ENCODE peak calls at places on chromosomes 12 and 14, in four cellular contexts. One of them, this sample, is unnamed.

GRCh38 chr12:6264402-6265037 is 46.0 kb upstream of the PLEKHG6 start:
- DNase-seq in lower lobe of right lung: peak; percentile 81
- DNase-seq in sigmoid colon: no peak
- DNase-seq in aorta: no peak
- DNase-seq in this sample: no peak

GRCh38 chr14:70642313-70643235 is 858 bp downstream of the TTC9 start:
- DNase-seq in sigmoid colon: no peak
- DNase-seq in aorta: peak; percentile 47
- DNase-seq in lower lobe of right lung: no peak
- DNase-seq in this sample: peak; percentile 59

GRCh38 chr12:43762596-43762995 is 3.8 kb downstream of the IRAK4 start:
- DNase-seq in lower lobe of right lung: no peak
- DNase-seq in aorta: no peak
- DNase-seq in sigmoid colon: no peak
- DNase-seq in this sample: no peak

GRCh38 chr12:51846911-51847829 is 1.3 kb downstream of the FIGNL2 start:
- DNase-seq in lower lobe of right lung: peak; percentile 56
- DNase-seq in sigmoid colon: no peak
- DNase-seq in aorta: no peak
- DNase-seq in this sample: peak; percentile 82

GRCh38 chr12:56951582-56952339 is 5.6 kb downstream of the RDH16 start:
- DNase-seq in sigmoid colon: no peak
- DNase-seq in lower lobe of right lung: no peak
- DNase-seq in aorta: no peak
- DNase-seq in this sample: no peak

GRCh38 chr14:80954771-80955299 is 586 bp upstream of the TSHR start:
- DNase-seq in lower lobe of right lung: peak; percentile 85
- DNase-seq in sigmoid colon: peak; percentile 86
- DNase-seq in aorta: peak; percentile 84
- DNase-seq in this sample: peak; percentile 90

GRCh38 chr12:57622293-57623245 is 10.4 kb downstream of the B4GALNT1 start:
- DNase-seq in sigmoid colon: peak; percentile 56
- DNase-seq in aorta: no peak
- DNase-seq in lower lobe of right lung: no peak
- DNase-seq in this sample: no peak

GRCh38 chr14:78403278-78403815 is 233.2 kb downstream of the NRXN3 start:
- DNase-seq in sigmoid colon: no peak
- DNase-seq in lower lobe of right lung: no peak
- DNase-seq in aorta: no peak
- DNase-seq in this sample: no peak

GRCh38 chr12:108675792-108676191 is 42.1 kb upstream of the SELPLG start:
- DNase-seq in lower lobe of right lung: no peak
- DNase-seq in sigmoid colon: no peak
- DNase-seq in aorta: no peak
- DNase-seq in this sample: no peak

GRCh38 chr14:59631237-59631636 is 54.6 kb upstream of the CCDC175 start:
- DNase-seq in lower lobe of right lung: no peak
- DNase-seq in aorta: no peak
- DNase-seq in sigmoid colon: no peak
- DNase-seq in this sample: no peak

GRCh38 chr14:29215853-29216252 is 449.3 kb downstream of the FOXG1 start:
- DNase-seq in lower lobe of right lung: no peak
- DNase-seq in aorta: no peak
- DNase-seq in sigmoid colon: no peak
- DNase-seq in this sample: no peak

GRCh38 chr14:104221636-104222375 is 83.4 kb downstream of the KIF26A start:
- DNase-seq in lower lobe of right lung: peak; percentile 42
- DNase-seq in sigmoid colon: peak; percentile 50
- DNase-seq in aorta: no peak
- DNase-seq in this sample: peak; percentile 33

GRCh38 chr12:65586796-65587195 is 237.5 kb upstream of the HMGA2 start:
- DNase-seq in lower lobe of right lung: no peak
- DNase-seq in aorta: no peak
- DNase-seq in sigmoid colon: no peak
- DNase-seq in this sample: no peak

GRCh38 chr12:71517145-71517846 is 77.7 kb downstream of the LGR5 start:
- DNase-seq in sigmoid colon: no peak
- DNase-seq in lower lobe of right lung: no peak
- DNase-seq in aorta: no peak
- DNase-seq in this sample: no peak

GRCh38 chr14:89317051-89317691 is 99.9 kb downstream of the FOXN3 start:
- DNase-seq in sigmoid colon: no peak
- DNase-seq in aorta: no peak
- DNase-seq in lower lobe of right lung: no peak
- DNase-seq in this sample: no peak

GRCh38 chr14:28057286-28058011 is 709.1 kb upstream of the FOXG1 start:
- DNase-seq in sigmoid colon: no peak
- DNase-seq in aorta: no peak
- DNase-seq in lower lobe of right lung: no peak
- DNase-seq in this sample: no peak

GRCh38 chr12:12715459-12716150 is 1.6 kb upstream of the CDKN1B start:
- DNase-seq in aorta: no peak
- DNase-seq in lower lobe of right lung: no peak
- DNase-seq in sigmoid colon: no peak
- DNase-seq in this sample: no peak

GRCh38 chr14:53946404-53947400 is 9.9 kb downstream of the BMP4 start:
- DNase-seq in sigmoid colon: no peak
- DNase-seq in aorta: no peak
- DNase-seq in lower lobe of right lung: no peak
- DNase-seq in this sample: peak; percentile 43

GRCh38 chr12:55188974-55189556 is 31.8 kb upstream of the OR10A7 start:
- DNase-seq in lower lobe of right lung: no peak
- DNase-seq in aorta: no peak
- DNase-seq in sigmoid colon: no peak
- DNase-seq in this sample: no peak

GRCh38 chr14:98633380-98633779 is 638.6 kb downstream of the BCL11B start:
- DNase-seq in aorta: no peak
- DNase-seq in sigmoid colon: no peak
- DNase-seq in lower lobe of right lung: no peak
- DNase-seq in this sample: no peak

GRCh38 chr12:48442191-48442828 is 30.0 kb upstream of the ANP32D start:
- DNase-seq in sigmoid colon: no peak
- DNase-seq in aorta: no peak
- DNase-seq in lower lobe of right lung: no peak
- DNase-seq in this sample: no peak

GRCh38 chr12:7108042-7108927 is 729 bp downstream of the C1RL start:
- DNase-seq in sigmoid colon: peak; percentile 91
- DNase-seq in aorta: peak; percentile 86
- DNase-seq in lower lobe of right lung: peak; percentile 93
- DNase-seq in this sample: peak; percentile 90

GRCh38 chr12:108589840-108590229 is 8.0 kb downstream of the TMEM119 start:
- DNase-seq in lower lobe of right lung: no peak
- DNase-seq in aorta: no peak
- DNase-seq in sigmoid colon: no peak
- DNase-seq in this sample: no peak

GRCh38 chr12:114933428-114934160 is 249.6 kb upstream of the TBX3 start:
- DNase-seq in lower lobe of right lung: no peak
- DNase-seq in sigmoid colon: no peak
- DNase-seq in aorta: no peak
- DNase-seq in this sample: no peak

GRCh38 chr14:20436363-20436755 is 393 bp upstream of the KLHL33 start:
- DNase-seq in sigmoid colon: no peak
- DNase-seq in lower lobe of right lung: no peak
- DNase-seq in aorta: no peak
- DNase-seq in this sample: no peak

GRCh38 chr14:100386121-100386520 is 63.0 kb downstream of the SLC25A47 start:
- DNase-seq in lower lobe of right lung: no peak
- DNase-seq in sigmoid colon: no peak
- DNase-seq in aorta: no peak
- DNase-seq in this sample: no peak

GRCh38 chr12:101209319-101210302 is at the start of gene SLC5A8:
- DNase-seq in sigmoid colon: no peak
- DNase-seq in lower lobe of right lung: peak; percentile 53
- DNase-seq in aorta: no peak
- DNase-seq in this sample: peak; percentile 35

GRCh38 chr12:48380596-48380995 is 29.9 kb upstream of the ZNF641 start:
- DNase-seq in sigmoid colon: no peak
- DNase-seq in aorta: no peak
- DNase-seq in lower lobe of right lung: no peak
- DNase-seq in this sample: no peak

GRCh38 chr14:77883479-77884238 is 83.8 kb downstream of the ADCK1 start:
- DNase-seq in sigmoid colon: no peak
- DNase-seq in lower lobe of right lung: no peak
- DNase-seq in aorta: peak; percentile 31
- DNase-seq in this sample: no peak

DNA sequence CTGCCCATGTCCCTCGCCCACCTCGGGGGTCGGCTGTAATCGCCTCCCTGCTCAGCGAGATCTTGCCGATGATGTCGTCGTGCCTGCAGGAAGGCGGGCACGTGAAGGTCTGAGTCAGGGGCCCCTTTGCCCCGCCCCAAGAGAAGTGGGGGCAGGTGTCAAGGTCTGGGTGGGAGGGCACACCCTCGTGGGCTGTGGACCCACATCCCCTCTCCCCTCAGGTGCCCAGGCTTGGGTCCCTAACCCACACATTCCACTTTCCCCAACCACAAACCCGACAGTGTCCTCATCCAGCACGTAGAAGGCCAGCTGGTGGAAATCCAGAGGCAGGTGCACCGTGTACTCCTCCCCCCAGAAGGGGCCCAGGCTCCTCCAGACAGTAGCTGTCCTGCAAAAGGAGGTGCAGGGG is 7.8 kb downstream of the RASAL1 start:
- DNase-seq in aorta: no peak
- DNase-seq in lower lobe of right lung: peak; percentile 15
- DNase-seq in sigmoid colon: no peak
- DNase-seq in this sample: no peak
- H3K4me3 ChIP-seq in aorta: no peak overlapping the region
- H3K4me3 ChIP-seq in lower lobe of right lung: no peak overlapping the region
- H3K4me3 ChIP-seq in sigmoid colon: no peak overlapping the region
- H3K4me3 ChIP-seq in this sample: no peak overlapping the region

GRCh38 chr12:111408116-111408440 is 2.4 kb downstream of the SH2B3 start:
- DNase-seq in aorta: no peak
- DNase-seq in lower lobe of right lung: no peak
- DNase-seq in sigmoid colon: no peak
- DNase-seq in this sample: no peak
- H3K27ac ChIP-seq in aorta: no peak overlapping the region
- H3K27ac ChIP-seq in lower lobe of right lung: peak overlapping the region; percentile 86
- H3K27ac ChIP-seq in sigmoid colon: no peak overlapping the region
- H3K27ac ChIP-seq in this sample: no peak overlapping the region

DNA sequence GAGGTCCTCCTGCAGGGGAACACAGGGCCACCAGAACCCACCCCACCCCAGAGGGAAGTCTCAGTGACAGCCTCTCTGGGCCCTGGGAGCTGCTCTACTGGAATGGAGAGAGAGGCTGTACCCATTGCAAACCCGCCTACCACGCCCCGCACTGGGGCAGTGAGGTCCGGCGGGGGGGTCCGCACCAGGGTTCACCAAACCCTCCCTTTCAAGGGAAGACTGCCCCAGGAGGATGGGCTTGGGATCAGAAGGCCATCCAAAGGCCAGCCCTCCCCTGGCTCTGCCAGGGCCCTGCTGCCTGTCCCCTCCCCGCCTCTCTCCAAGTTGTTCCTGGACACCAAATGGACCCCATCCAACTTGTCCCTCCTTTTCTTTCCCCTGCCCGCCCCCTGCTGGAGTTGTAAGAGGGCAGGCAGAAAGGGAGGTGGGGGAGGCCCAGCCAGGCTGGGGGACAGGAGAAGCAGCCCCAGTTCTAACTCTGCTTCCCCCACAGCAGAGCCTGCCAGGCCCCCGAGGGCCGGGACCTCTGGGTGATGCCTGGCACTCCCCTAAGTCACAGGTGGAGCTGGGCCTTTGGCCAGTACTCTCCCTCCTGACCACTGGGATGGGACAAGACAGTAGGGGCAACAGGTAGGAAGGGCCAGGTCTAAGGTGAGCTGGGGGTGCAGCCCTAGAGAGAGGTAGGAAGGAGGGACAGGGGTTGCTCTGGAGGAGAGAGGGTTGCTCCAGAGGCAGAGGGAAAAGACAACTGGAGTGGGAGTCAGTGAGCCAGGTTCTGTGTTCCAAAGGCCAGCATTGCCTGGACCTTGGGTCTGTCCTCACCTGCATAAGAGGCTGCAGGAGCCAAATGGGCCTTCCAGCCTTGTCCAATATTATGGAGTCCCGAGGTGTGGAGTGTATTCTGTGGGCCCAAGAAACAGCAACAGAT is 3.2 kb upstream of the DIO3 start:
- DNase-seq in lower lobe of right lung: peak; percentile 38
- DNase-seq in sigmoid colon: peak; percentile 77
- DNase-seq in aorta: no peak
- DNase-seq in this sample: peak; percentile 67
- H3K4me3 ChIP-seq in lower lobe of right lung: no peak overlapping the region
- H3K4me3 ChIP-seq in sigmoid colon: no peak overlapping the region
- H3K4me3 ChIP-seq in aorta: no peak overlapping the region
- H3K4me3 ChIP-seq in this sample: no peak overlapping the region

GRCh38 chr12:41049033-41049432 is 139.1 kb upstream of the PDZRN4 start:
- DNase-seq in aorta: no peak
- DNase-seq in sigmoid colon: no peak
- DNase-seq in lower lobe of right lung: no peak
- DNase-seq in this sample: no peak
- H3K27ac ChIP-seq in aorta: no peak overlapping the region
- H3K27ac ChIP-seq in sigmoid colon: no peak overlapping the region
- H3K27ac ChIP-seq in lower lobe of right lung: no peak overlapping the region
- H3K27ac ChIP-seq in this sample: no peak overlapping the region

DNA sequence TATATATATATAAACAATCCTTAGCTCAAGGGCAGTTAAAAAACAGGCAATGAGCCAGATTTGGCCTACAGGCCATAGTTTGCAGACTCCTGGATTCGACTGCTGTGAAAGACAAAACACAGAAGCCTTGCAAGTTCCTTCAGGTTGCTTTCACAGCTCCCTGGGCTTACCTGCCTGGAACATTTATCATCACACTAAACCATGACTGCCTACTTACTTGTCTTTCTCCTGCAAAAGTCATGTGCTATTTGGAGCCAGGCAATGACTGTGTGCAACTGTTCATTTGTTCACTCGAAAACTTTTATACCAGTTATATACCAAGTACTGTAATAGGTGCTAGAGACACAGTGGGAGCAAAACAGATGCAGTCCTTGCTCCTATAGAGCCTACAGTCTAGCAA is 2.2 kb upstream of the RPS6KA5 start:
- DNase-seq in sigmoid colon: no peak
- DNase-seq in lower lobe of right lung: no peak
- DNase-seq in aorta: no peak
- DNase-seq in this sample: no peak
- H3K4me3 ChIP-seq in sigmoid colon: no peak overlapping the region
- H3K4me3 ChIP-seq in lower lobe of right lung: no peak overlapping the region
- H3K4me3 ChIP-seq in aorta: no peak overlapping the region
- H3K4me3 ChIP-seq in this sample: no peak overlapping the region

GRCh38 chr12:102690267-102690666 is 209.9 kb upstream of the IGF1 start:
- DNase-seq in lower lobe of right lung: no peak
- DNase-seq in aorta: no peak
- DNase-seq in sigmoid colon: no peak
- DNase-seq in this sample: no peak
- H3K27ac ChIP-seq in lower lobe of right lung: no peak overlapping the region
- H3K27ac ChIP-seq in aorta: no peak overlapping the region
- H3K27ac ChIP-seq in sigmoid colon: no peak overlapping the region
- H3K27ac ChIP-seq in this sample: no peak overlapping the region